ENCODE peak calls at places on chromosomes 11 and 22, in four cellular contexts. G is ovary; X is effector memory CD4-positive, alpha-beta T cell; O is mammary epithelial cell. F is an unnamed sample. For H3K36me3, the result is how much of the 10 kb centered on the place peaks cover.

GRCh38 chr11:112157274-112157766 is 6.6 kb downstream of the IL18 start:
- DNase-seq in G (no peak), X (no peak), O (peak), F (no peak)

GRCh38 chr11:132072880-132073213 is 702.4 kb downstream of the NTM start:
- DNase-seq in O (no peak), G (no peak), X (no peak), F (no peak)

GRCh38 chr11:95067828-95068244 is 1.1 kb downstream of the SRSF8 start:
- DNase-seq in O (no peak), G (no peak), X (no peak), F (no peak)

GRCh38 chr11:11382858-11383532 is 29.9 kb upstream of the CSNK2A3 start:
- DNase-seq in G (no peak), X (no peak), O (no peak), F (no peak)

GRCh38 chr11:62295504-62295903 is 3.4 kb downstream of the SCGB1D4 start:
- DNase-seq in X (no peak), G (no peak), O (peak), F (peak)

GRCh38 chr11:113338730-113339129 is 24.3 kb downstream of the TTC12 start:
- DNase-seq in G (no peak), X (no peak), O (no peak), F (peak)

GRCh38 chr11:91731051-91731450 is 493.6 kb upstream of the FAT3 start:
- DNase-seq in G (no peak), X (no peak), O (no peak), F (no peak)

GRCh38 chr11:73114110-73114834 is 27.8 kb downstream of the FCHSD2 start:
- DNase-seq in O (peak), X (no peak), G (no peak), F (no peak)

GRCh38 chr11:2424811-2425495 is 19.4 kb downstream of the TRPM5 start:
- DNase-seq in X (no peak), G (no peak), O (no peak), F (no peak)

GRCh38 chr22:44758354-44758969 is 6.1 kb downstream of the ARHGAP8 start:
- DNase-seq in O (peak), G (no peak), X (no peak), F (no peak)

GRCh38 chr11:116506446-116506845 is 266.3 kb downstream of the BUD13 start:
- DNase-seq in X (no peak), O (no peak), G (no peak), F (no peak)

GRCh38 chr11:79794484-79795393 is 353.9 kb upstream of the TENM4 start:
- DNase-seq in X (no peak), G (no peak), O (peak), F (peak)

GRCh38 chr11:79794057-79794456 is 353.2 kb upstream of the TENM4 start:
- DNase-seq in O (no peak), G (no peak), X (no peak), F (no peak)

DNA sequence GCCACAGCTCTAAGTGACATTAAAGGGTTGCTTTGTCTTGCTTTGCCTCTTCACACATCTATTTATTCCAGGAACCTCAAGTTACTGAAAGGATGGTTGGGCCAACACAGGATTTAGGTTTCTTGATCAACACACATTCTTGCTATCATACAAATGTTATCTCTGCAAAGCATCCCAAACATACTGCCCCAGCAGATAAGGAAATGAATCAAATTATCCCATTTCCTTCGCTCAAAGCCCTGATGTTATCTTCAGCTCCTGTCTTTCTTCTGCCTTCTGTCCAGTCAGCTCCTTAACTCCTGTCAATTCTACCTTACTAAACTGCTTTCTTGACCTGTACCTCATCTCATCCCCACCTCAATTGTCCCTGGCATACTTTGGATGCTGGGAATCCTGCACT is 355.9 kb upstream of the TENM4 start:
- DNase-seq in O (no peak), X (no peak), G (no peak), F (no peak)
- H3K4me3 ChIP-seq in O (no peak), X (no peak), G (no peak), F (no peak)

DNA sequence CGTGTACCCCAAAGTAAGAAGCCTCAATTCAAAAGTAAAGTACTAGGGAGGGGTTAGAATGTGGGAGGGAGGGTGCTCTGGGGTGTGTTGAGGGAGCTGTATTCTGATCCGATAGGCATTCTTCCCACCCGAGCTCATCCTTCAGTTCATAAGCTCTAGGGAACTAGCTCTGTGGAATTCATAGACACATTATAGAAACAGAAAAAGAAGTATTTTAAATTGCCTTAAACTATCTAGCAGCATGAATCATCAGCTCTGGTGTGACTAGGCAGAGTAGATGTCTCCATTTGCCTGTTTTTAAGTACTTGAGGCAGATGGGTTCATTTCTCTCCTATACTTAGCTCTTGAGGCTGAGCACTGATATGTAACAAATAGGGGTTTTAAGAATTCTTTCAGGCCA is 7.3 kb upstream of the SGSM3 start:
- DNase-seq in G (no peak), O (no peak), X (no peak), F (no peak)
- H3K36me3 ChIP-seq in G (under half), O (half or more), X (half or more), F (half or more)

GRCh38 chr22:20268350-20269012 is 363 bp upstream of the RTN4R start:
- DNase-seq in X (peak), G (peak), O (peak), F (peak)
- H3K4me3 ChIP-seq in X (peak), G (no peak), O (no peak), F (peak)

GRCh38 chr22:24076091-24076867 is 65.2 kb downstream of the CABIN1 start:
- DNase-seq in X (no peak), G (no peak), O (peak), F (no peak)
- H3K36me3 ChIP-seq in X (under half), G (under half), O (under half), F (under half)

GRCh38 chr11:68751331-68751856 is at the start of gene TESMIN:
- DNase-seq in O (peak), X (peak), G (peak), F (peak)
- H3K4me3 ChIP-seq in O (peak), X (peak), G (peak), F (peak)

DNA sequence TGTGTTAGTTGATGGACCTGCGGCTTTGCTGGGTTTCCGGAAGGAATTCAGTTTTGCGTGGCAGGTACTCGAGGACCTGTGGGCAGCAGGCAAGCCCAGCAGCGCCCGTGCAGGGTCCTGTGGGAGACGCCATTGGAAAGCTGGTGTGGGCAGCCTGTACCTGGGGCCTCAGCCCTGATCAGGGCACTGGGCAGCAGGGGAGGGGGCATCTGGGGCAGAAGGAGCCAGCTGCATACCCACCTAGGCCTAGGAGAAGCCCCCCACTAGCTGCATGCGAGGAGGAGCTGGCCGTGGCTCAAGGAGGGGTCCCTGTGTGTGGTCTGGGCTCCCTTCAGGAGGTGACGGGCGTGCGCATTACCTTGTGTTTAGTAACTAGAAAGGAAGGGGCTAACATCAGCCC is 7.4 kb upstream of the TRMU start:
- DNase-seq in O (no peak), G (no peak), X (no peak), F (no peak)
- H3K36me3 ChIP-seq in O (under half), G (under half), X (under half), F (under half)

DNA sequence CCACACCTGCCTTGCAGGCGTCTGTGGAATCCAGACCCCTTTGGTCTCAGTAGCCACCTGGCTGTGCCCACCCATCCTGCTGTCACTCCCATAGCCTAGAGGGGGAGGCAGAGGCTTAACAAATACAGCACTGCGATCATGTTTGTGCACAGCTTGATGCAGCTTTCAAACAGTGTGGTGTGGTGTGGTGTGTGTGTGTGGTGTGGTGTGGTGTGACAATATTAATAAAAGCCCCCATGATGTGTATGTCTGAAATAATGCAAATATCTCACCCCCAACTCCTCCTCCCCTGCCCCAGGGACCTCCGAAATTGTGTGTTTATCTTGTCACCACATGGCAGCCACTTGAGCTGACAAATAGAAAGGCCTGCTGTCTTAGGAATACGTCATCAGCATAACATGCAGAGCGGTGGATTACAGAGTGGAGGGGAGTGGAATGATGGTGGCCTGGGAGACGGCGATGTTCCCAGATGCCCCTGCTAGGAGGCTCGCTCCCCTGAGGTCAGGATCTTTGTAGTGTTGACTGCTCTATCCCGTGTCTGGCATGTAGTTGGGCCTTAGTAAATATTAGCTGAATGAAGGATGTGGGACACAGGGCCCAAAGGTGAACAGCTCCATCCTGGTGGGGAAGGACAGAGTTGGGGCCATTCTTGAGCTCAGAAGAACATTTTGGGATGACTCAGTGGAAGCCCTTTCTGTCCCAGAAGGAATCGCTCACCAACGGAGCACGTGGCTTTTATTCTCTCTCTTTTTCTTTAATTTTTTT is 2.8 kb downstream of the PDXP start:
- DNase-seq in O (peak), X (no peak), G (peak), F (no peak)
- H3K4me3 ChIP-seq in O (no peak), X (no peak), G (no peak), F (no peak)

GRCh38 chr22:20565761-20566160 is 58.4 kb downstream of the MED15 start:
- DNase-seq in X (no peak), O (no peak), G (no peak), F (no peak)
- H3K36me3 ChIP-seq in X (under half), O (under half), G (under half), F (under half)